ENCODE peak calls at places on chromosome 12, in four cellular contexts. One of them, this sample, is unnamed.
A peak's percentile ranks its signal among the peaks of the same experiment; 100 is the strongest.

GRCh38 chr12:27651201-27651600 is 45.0 kb upstream of the REP15 start:
- DNase-seq in brain microvascular endothelial cell: no peak
- DNase-seq in WTC11: no peak
- DNase-seq in A549: no peak
- DNase-seq in this sample: peak; percentile 25

GRCh38 chr12:11958216-11959091 is 112.3 kb upstream of the BCL2L14 start:
- DNase-seq in brain microvascular endothelial cell: peak; percentile 97
- DNase-seq in WTC11: no peak
- DNase-seq in A549: peak; percentile 42
- DNase-seq in this sample: peak; percentile 83

GRCh38 chr12:121214171-121214777 is 4.3 kb downstream of the P2RX4 start:
- DNase-seq in brain microvascular endothelial cell: peak; percentile 20
- DNase-seq in WTC11: no peak
- DNase-seq in A549: no peak
- DNase-seq in this sample: peak; percentile 34

GRCh38 chr12:6295187-6295811 is 15.2 kb upstream of the PLEKHG6 start:
- DNase-seq in brain microvascular endothelial cell: peak; percentile 83
- DNase-seq in WTC11: no peak
- DNase-seq in A549: peak; percentile 93
- DNase-seq in this sample: peak; percentile 81

GRCh38 chr12:48198619-48198973 is 4.5 kb downstream of the OR10AD1 start:
- DNase-seq in brain microvascular endothelial cell: no peak
- DNase-seq in WTC11: peak; percentile 36
- DNase-seq in A549: no peak
- DNase-seq in this sample: no peak

GRCh38 chr12:34033628-34034296 is 11.5 kb downstream of the ALG10 start:
- DNase-seq in brain microvascular endothelial cell: peak; percentile 13
- DNase-seq in WTC11: no peak
- DNase-seq in A549: no peak
- DNase-seq in this sample: peak; percentile 56

GRCh38 chr12:100823988-100824387 is 29.4 kb downstream of the ANO4 start:
- DNase-seq in brain microvascular endothelial cell: peak; percentile 28
- DNase-seq in WTC11: no peak
- DNase-seq in A549: no peak
- DNase-seq in this sample: no peak

GRCh38 chr12:13534645-13535398 is 338.3 kb downstream of the EMP1 start:
- DNase-seq in brain microvascular endothelial cell: peak; percentile 48
- DNase-seq in WTC11: peak; percentile 97
- DNase-seq in A549: peak; percentile 31
- DNase-seq in this sample: peak; percentile 61

GRCh38 chr12:131345521-131346436 is 365.1 kb upstream of the SFSWAP start:
- DNase-seq in brain microvascular endothelial cell: no peak
- DNase-seq in WTC11: no peak
- DNase-seq in A549: no peak
- DNase-seq in this sample: no peak

GRCh38 chr12:88577537-88577936 is 2.7 kb downstream of the KITLG start:
- DNase-seq in brain microvascular endothelial cell: no peak
- DNase-seq in WTC11: no peak
- DNase-seq in A549: peak; percentile 28
- DNase-seq in this sample: no peak
- TF ChIP-seq CTCF in brain microvascular endothelial cell: peak; percentile 18
- TF ChIP-seq CTCF in WTC11: no peak
- TF ChIP-seq CTCF in A549: no peak
- TF ChIP-seq CTCF in this sample: peak; percentile 36

GRCh38 chr12:98591209-98591608 is 2.3 kb upstream of the SLC25A3 start:
- DNase-seq in brain microvascular endothelial cell: peak; percentile 10
- DNase-seq in WTC11: no peak
- DNase-seq in A549: no peak
- DNase-seq in this sample: no peak
- TF ChIP-seq CTCF in brain microvascular endothelial cell: peak; percentile 5
- TF ChIP-seq CTCF in WTC11: no peak
- TF ChIP-seq CTCF in A549: no peak
- TF ChIP-seq CTCF in this sample: no peak

GRCh38 chr12:66030217-66030781 is 100.3 kb downstream of the LLPH start:
- DNase-seq in brain microvascular endothelial cell: no peak
- DNase-seq in WTC11: no peak
- DNase-seq in A549: no peak
- DNase-seq in this sample: no peak

GRCh38 chr12:66032739-66033138 is 97.8 kb downstream of the LLPH start:
- DNase-seq in brain microvascular endothelial cell: no peak
- DNase-seq in WTC11: no peak
- DNase-seq in A549: no peak
- DNase-seq in this sample: no peak

GRCh38 chr12:66036317-66036716 is 94.2 kb downstream of the LLPH start:
- DNase-seq in brain microvascular endothelial cell: peak; percentile 90
- DNase-seq in WTC11: no peak
- DNase-seq in A549: peak; percentile 15
- DNase-seq in this sample: peak; percentile 98

GRCh38 chr12:66035289-66035961 is 95.1 kb downstream of the LLPH start:
- DNase-seq in brain microvascular endothelial cell: peak; percentile 64
- DNase-seq in WTC11: no peak
- DNase-seq in A549: peak; percentile 21
- DNase-seq in this sample: peak; percentile 77
- TF ChIP-seq CTCF in brain microvascular endothelial cell: peak; percentile 47
- TF ChIP-seq CTCF in WTC11: no peak
- TF ChIP-seq CTCF in A549: peak; percentile 55
- TF ChIP-seq CTCF in this sample: peak; percentile 39

GRCh38 chr12:65106948-65107347 is 14.2 kb downstream of the WIF1 start:
- DNase-seq in brain microvascular endothelial cell: no peak
- DNase-seq in WTC11: no peak
- DNase-seq in A549: peak; percentile 12
- DNase-seq in this sample: peak; percentile 25
- TF ChIP-seq CTCF in brain microvascular endothelial cell: peak; percentile 29
- TF ChIP-seq CTCF in WTC11: no peak
- TF ChIP-seq CTCF in A549: peak; percentile 50
- TF ChIP-seq CTCF in this sample: peak; percentile 33

GRCh38 chr12:26513357-26514043 is 318.1 kb downstream of the SSPN start:
- DNase-seq in brain microvascular endothelial cell: no peak
- DNase-seq in WTC11: no peak
- DNase-seq in A549: no peak
- DNase-seq in this sample: no peak

GRCh38 chr12:26512213-26512612 is 316.8 kb downstream of the SSPN start:
- DNase-seq in brain microvascular endothelial cell: no peak
- DNase-seq in WTC11: no peak
- DNase-seq in A549: no peak
- DNase-seq in this sample: no peak

GRCh38 chr12:26507613-26508012 is 312.2 kb downstream of the SSPN start:
- DNase-seq in brain microvascular endothelial cell: no peak
- DNase-seq in WTC11: no peak
- DNase-seq in A549: no peak
- DNase-seq in this sample: no peak
- TF ChIP-seq CTCF in brain microvascular endothelial cell: no peak
- TF ChIP-seq CTCF in WTC11: no peak
- TF ChIP-seq CTCF in A549: no peak
- TF ChIP-seq CTCF in this sample: no peak